ENCODE peak calls at places on chromosome X, in eight cellular contexts. O is SK-N-SH, K is A549, Y is GM12878, J is K562, X is H1, E is WTC11, T is HepG2. M is an unnamed sample.

GRCh38 chrX:49212861-49213260 is 12.9 kb upstream of the SYP start:
- DNase-seq in O (no peak), K (no peak), Y (no peak), J (no peak), X (no peak), E (no peak), T (no peak), M (no peak)

GRCh38 chrX:103063918-103064434 is at the start of gene BEX1:
- DNase-seq in O (peak), K (no peak), Y (no peak), J (no peak), X (peak), E (peak), T (peak), M (no peak)

GRCh38 chrX:53882331-53882730 is 161.9 kb downstream of the PHF8 start:
- DNase-seq in O (no peak), K (peak), Y (no peak), J (no peak), X (no peak), E (no peak), T (peak), M (peak)

GRCh38 chrX:5388087-5388486 is 840.6 kb downstream of the NLGN4X start:
- DNase-seq in O (no peak), K (no peak), Y (no peak), J (no peak), X (no peak), E (no peak), T (no peak), M (no peak)

GRCh38 chrX:71393919-71394318 is 27.8 kb downstream of the TAF1 start:
- DNase-seq in O (no peak), K (no peak), Y (no peak), J (peak), X (no peak), E (no peak), T (no peak), M (no peak)

GRCh38 chrX:150092549-150092948 is 154.3 kb upstream of the EOLA2 start:
- DNase-seq in O (no peak), K (no peak), Y (no peak), J (no peak), X (no peak), E (no peak), T (no peak), M (no peak)

GRCh38 chrX:143701460-143701859 is 19.1 kb downstream of the SPANXN2 start:
- DNase-seq in O (no peak), K (no peak), Y (no peak), J (no peak), X (no peak), E (no peak), T (no peak), M (no peak)

GRCh38 chrX:9676738-9677097 is 88.9 kb downstream of the GPR143 start:
- DNase-seq in O (no peak), K (no peak), Y (no peak), J (no peak), X (no peak), E (no peak), T (no peak), M (no peak)

GRCh38 chrX:14753436-14753835 is 119.4 kb downstream of the FANCB start:
- DNase-seq in O (no peak), K (no peak), Y (no peak), J (no peak), X (no peak), E (no peak), T (no peak), M (no peak)

GRCh38 chrX:134484039-134484438 is 24.1 kb downstream of the HPRT1 start:
- DNase-seq in O (peak), K (peak), Y (no peak), J (peak), X (no peak), E (no peak), T (peak), M (peak)

GRCh38 chrX:103356023-103356798 is at the start of gene TCEAL9:
- DNase-seq in O (peak), K (peak), Y (no peak), J (peak), X (no peak), E (peak), T (peak), M (peak)

GRCh38 chrX:151206871-151207270 is 30.5 kb downstream of the GPR50 start:
- DNase-seq in O (no peak), K (no peak), Y (no peak), J (no peak), X (no peak), E (no peak), T (no peak), M (no peak)

GRCh38 chrX:129659137-129659536 is 4.4 kb upstream of the APLN start:
- DNase-seq in O (no peak), K (no peak), Y (no peak), J (no peak), X (no peak), E (no peak), T (no peak), M (no peak)

GRCh38 chrX:132257116-132257515 is 37.9 kb upstream of the RAP2C start:
- DNase-seq in O (no peak), K (no peak), Y (no peak), J (no peak), X (no peak), E (no peak), T (no peak), M (peak)

GRCh38 chrX:75278991-75279390 is 5.1 kb downstream of the UPRT start:
- DNase-seq in O (no peak), K (no peak), Y (no peak), J (no peak), X (no peak), E (peak), T (no peak), M (no peak)

GRCh38 chrX:40996886-40997530 is 88.2 kb upstream of the USP9X start:
- DNase-seq in O (peak), K (peak), Y (no peak), J (peak), X (no peak), E (no peak), T (peak), M (peak)
- TF ChIP-seq USF2 in O (no peak), K (peak), Y (no peak), J (peak), X (peak), E (peak), T (peak), M (peak)

GRCh38 chrX:38278682-38279081 is 48.6 kb downstream of the RPGR start:
- DNase-seq in O (no peak), K (no peak), Y (no peak), J (no peak), X (no peak), E (no peak), T (no peak), M (peak)

GRCh38 chrX:38277802-38278201 is 49.5 kb downstream of the RPGR start:
- DNase-seq in O (no peak), K (peak), Y (no peak), J (no peak), X (no peak), E (no peak), T (peak), M (no peak)

GRCh38 chrX:38285649-38286048 is 41.7 kb downstream of the RPGR start:
- DNase-seq in O (no peak), K (no peak), Y (no peak), J (no peak), X (no peak), E (no peak), T (no peak), M (no peak)

GRCh38 chrX:38279188-38279587 is 48.1 kb downstream of the RPGR start:
- DNase-seq in O (no peak), K (peak), Y (no peak), J (no peak), X (no peak), E (no peak), T (peak), M (no peak)

GRCh38 chrX:38282044-38282443 is 45.3 kb downstream of the RPGR start:
- DNase-seq in O (no peak), K (peak), Y (no peak), J (no peak), X (no peak), E (peak), T (no peak), M (no peak)
- TF ChIP-seq USF2 in O (no peak), K (no peak), Y (no peak), J (no peak), X (no peak), E (no peak), T (no peak), M (no peak)

GRCh38 chrX:86148024-86148511 is at the start of gene DACH2:
- DNase-seq in O (peak), K (peak), Y (no peak), J (peak), X (peak), E (peak), T (peak), M (peak)
- TF ChIP-seq USF2 in O (no peak), K (no peak), Y (no peak), J (no peak), X (no peak), E (no peak), T (no peak), M (no peak)

DNA sequence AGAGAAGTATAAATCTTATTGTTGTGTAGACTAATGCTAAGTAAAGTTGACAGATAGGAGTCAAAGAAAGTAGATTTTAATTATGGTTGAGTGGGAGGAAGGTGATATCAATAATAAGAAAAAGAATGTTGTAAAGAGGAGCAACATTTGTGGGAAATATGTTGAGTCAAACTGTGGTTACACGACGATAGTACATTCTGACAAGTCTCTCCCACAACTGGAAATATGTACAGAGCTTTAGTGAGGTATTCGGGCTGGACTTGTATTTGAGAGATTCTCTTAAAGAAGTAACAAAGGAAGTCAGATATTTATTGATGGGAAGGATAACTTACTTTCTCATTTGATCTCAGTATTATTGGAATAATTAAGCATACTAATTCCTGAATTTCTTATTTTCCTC is 525.3 kb upstream of the MAGEB2 start:
- DNase-seq in O (no peak), K (no peak), Y (no peak), J (no peak), X (no peak), E (no peak), T (no peak), M (peak)
- TF ChIP-seq USF2 in O (no peak), K (no peak), Y (no peak), J (no peak), X (no peak), E (no peak), T (no peak), M (no peak)

DNA sequence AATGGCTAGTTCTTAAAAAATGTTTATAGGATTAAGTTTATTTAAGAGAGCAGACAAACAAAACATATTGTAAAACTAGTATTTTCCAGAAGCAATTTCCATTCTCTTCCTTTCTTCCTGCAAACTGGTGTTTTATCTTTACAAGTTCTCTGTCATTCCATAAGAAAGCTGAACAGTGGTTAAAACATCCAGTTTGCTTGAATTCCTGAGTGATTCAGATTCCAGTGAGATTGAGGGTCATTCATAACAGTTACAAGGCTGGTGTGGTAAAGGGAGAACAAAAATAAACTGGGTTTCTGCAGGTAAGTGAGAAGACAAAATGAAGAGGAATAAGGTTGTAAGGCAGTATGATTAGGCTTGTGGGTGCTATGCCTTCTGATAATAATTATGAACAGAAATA is 544.8 kb upstream of the DIPK2B start:
- DNase-seq in O (no peak), K (no peak), Y (no peak), J (no peak), X (no peak), E (no peak), T (no peak), M (no peak)
- TF ChIP-seq USF2 in O (no peak), K (no peak), Y (no peak), J (no peak), X (no peak), E (no peak), T (no peak), M (no peak)

GRCh38 chrX:16239211-16239610 is 71.9 kb downstream of the MAGEB17 start:
- DNase-seq in O (no peak), K (peak), Y (peak), J (no peak), X (no peak), E (no peak), T (no peak), M (peak)
- TF ChIP-seq USF2 in O (no peak), K (no peak), Y (no peak), J (no peak), X (no peak), E (no peak), T (no peak), M (peak)

M was measured in IMR-90.